ENCODE peak calls at places on chromosomes 16 and 17, in four cellular contexts. U is GM12878, Y is K562, N is HepG2. L is an unnamed sample.

GRCh38 chr17:676060-676745 is 38.4 kb downstream of the VPS53 start:
- DNase-seq in Y (no peak), U (no peak), N (no peak), L (no peak)

GRCh38 chr17:22310717-22311686 is 618.7 kb downstream of the KCNJ18 start:
- DNase-seq in U (no peak), Y (peak; percentile 72), N (peak; percentile 39), L (peak; percentile 72)

GRCh38 chr17:45828171-45829133 is 16.2 kb upstream of the SPPL2C start:
- DNase-seq in U (no peak), N (no peak), Y (no peak), L (no peak)

GRCh38 chr16:2785101-2785991 is 2.0 kb downstream of the PRSS33 start:
- DNase-seq in Y (peak; percentile 47), N (no peak), U (no peak), L (no peak)

GRCh38 chr16:57627184-57627871 is 1.1 kb upstream of the ADGRG1 start:
- DNase-seq in U (no peak), Y (no peak), N (peak; percentile 42), L (peak; percentile 64)

GRCh38 chr17:82457071-82457789 is 1.3 kb upstream of the NARF start:
- DNase-seq in N (peak; percentile 69), Y (peak; percentile 30), U (no peak), L (no peak)

GRCh38 chr17:40115101-40115436 is 6.7 kb upstream of the MSL1 start:
- DNase-seq in Y (no peak), N (no peak), U (no peak), L (no peak)

GRCh38 chr17:63082273-63082861 is 116.3 kb downstream of the TANC2 start:
- DNase-seq in U (no peak), Y (no peak), N (peak; percentile 10), L (peak; percentile 26)

GRCh38 chr17:51711581-51711980 is 446.9 kb downstream of the CA10 start:
- DNase-seq in Y (no peak), N (no peak), U (no peak), L (no peak)

GRCh38 chr16:82638095-82638798 is 11.5 kb downstream of the CDH13 start:
- DNase-seq in N (no peak), U (no peak), Y (no peak), L (no peak)

GRCh38 chr16:80938035-80938927 is 68.4 kb downstream of the CMC2 start:
- DNase-seq in Y (no peak), U (no peak), N (no peak), L (peak; percentile 50)

GRCh38 chr17:77145635-77146632 is 5.2 kb downstream of the SEC14L1 start:
- DNase-seq in U (peak; percentile 71), N (peak; percentile 70), Y (no peak), L (no peak)

GRCh38 chr16:54266363-54266955 is 20.1 kb downstream of the IRX3 start:
- DNase-seq in U (no peak), Y (no peak), N (peak; percentile 92), L (no peak)

GRCh38 chr17:64001091-64001579 is 3.0 kb downstream of the PRR29 start:
- DNase-seq in U (no peak), N (no peak), Y (no peak), L (no peak)

GRCh38 chr17:21304091-21304490 is 19.6 kb downstream of the MAP2K3 start:
- DNase-seq in U (no peak), Y (no peak), N (no peak), L (no peak)

GRCh38 chr16:46859719-46860152 is 24.4 kb upstream of the GPT2 start:
- DNase-seq in Y (peak; percentile 31), U (no peak), N (peak; percentile 82), L (peak; percentile 80)

GRCh38 chr17:61560071-61560470 is 30.9 kb downstream of the NACA2 start:
- DNase-seq in Y (no peak), U (no peak), N (no peak), L (no peak)

GRCh38 chr17:1083451-1084187 is 86.7 kb downstream of the TIMM22 start:
- DNase-seq in N (no peak), U (no peak), Y (no peak), L (no peak)

GRCh38 chr17:64231567-64232141 is 31.4 kb downstream of the TEX2 start:
- DNase-seq in Y (peak; percentile 54), N (no peak), U (no peak), L (no peak)

GRCh38 chr17:40726919-40727318 is 23.4 kb upstream of the KRT24 start:
- DNase-seq in N (peak; percentile 35), U (no peak), Y (no peak), L (no peak)

GRCh38 chr16:69927056-69927757 is 23.9 kb upstream of the CLEC18A start:
- DNase-seq in U (no peak), N (peak; percentile 41), Y (no peak), L (no peak)

GRCh38 chr17:4968916-4969550 is 1.4 kb upstream of the SPAG7 start:
- DNase-seq in U (no peak), N (no peak), Y (no peak), L (peak; percentile 49)

GRCh38 chr17:10661377-10661906 is 4.3 kb upstream of the MYH3 start:
- DNase-seq in N (no peak), Y (no peak), U (no peak), L (no peak)

GRCh38 chr17:81026266-81027036 is 8.5 kb upstream of the BAIAP2 start:
- DNase-seq in Y (no peak), U (no peak), N (no peak), L (no peak)

GRCh38 chr17:21286771-21287702 is 2.5 kb downstream of the MAP2K3 start:
- DNase-seq in Y (no peak), U (no peak), N (peak; percentile 33), L (no peak)

GRCh38 chr17:19762515-19762961 is 14.4 kb upstream of the ALDH3A1 start:
- DNase-seq in U (no peak), Y (no peak), N (peak; percentile 56), L (peak; percentile 97)

GRCh38 chr17:2564876-2565275 is 28.6 kb upstream of the PAFAH1B1 start:
- DNase-seq in N (peak; percentile 30), U (no peak), Y (no peak), L (no peak)

GRCh38 chr16:20938426-20938825 is 37.9 kb downstream of the LYRM1 start:
- DNase-seq in N (no peak), U (no peak), Y (no peak), L (no peak)

GRCh38 chr17:79079421-79080200 is 5.0 kb downstream of the ENGASE start:
- DNase-seq in N (no peak), Y (no peak), U (no peak), L (no peak)

GRCh38 chr17:56926270-56926669 is 12.4 kb upstream of the TRIM25 start:
- DNase-seq in U (no peak), Y (no peak), N (no peak), L (no peak)

GRCh38 chr16:79417465-79418093 is 183.0 kb downstream of the MAF start:
- DNase-seq in N (no peak), U (no peak), Y (no peak), L (no peak)

GRCh38 chr16:79418588-79418987 is 181.9 kb downstream of the MAF start:
- DNase-seq in N (no peak), Y (no peak), U (no peak), L (no peak)

GRCh38 chr16:79419148-79419547 is 181.4 kb downstream of the MAF start:
- DNase-seq in U (no peak), N (no peak), Y (no peak), L (no peak)

GRCh38 chr16:79411805-79412204 is 188.7 kb downstream of the MAF start:
- DNase-seq in N (no peak), U (no peak), Y (no peak), L (no peak)

GRCh38 chr16:79415983-79416641 is 184.4 kb downstream of the MAF start:
- DNase-seq in N (no peak), U (no peak), Y (no peak), L (no peak)
- TF ChIP-seq BHLHE40 in N (no peak), U (no peak), Y (no peak), L (no peak)

DNA sequence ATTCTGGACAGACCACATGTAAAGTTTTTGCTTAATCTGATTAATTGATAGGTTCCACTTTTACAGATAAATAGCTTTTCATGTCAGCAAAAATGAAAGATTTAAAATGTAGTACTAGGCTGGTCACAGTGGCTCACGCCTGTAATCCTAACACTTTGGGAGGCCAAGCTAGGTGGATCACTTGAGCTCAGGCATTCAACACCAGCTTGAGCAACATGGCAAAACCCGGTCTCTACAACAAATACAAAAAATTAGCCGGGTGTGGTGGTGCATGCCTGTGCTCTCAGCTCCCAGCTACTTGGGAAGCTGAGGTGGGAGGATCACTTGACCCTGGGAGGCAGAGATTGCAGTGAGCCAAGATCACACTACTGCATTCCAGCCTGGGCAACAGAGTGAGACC is 25.1 kb upstream of the MAPK3 start:
- DNase-seq in N (no peak), U (no peak), Y (no peak), L (no peak)
- TF ChIP-seq POLR2AphosphoS2 in N (no peak), U (no peak), Y (no peak), L (no peak)

DNA sequence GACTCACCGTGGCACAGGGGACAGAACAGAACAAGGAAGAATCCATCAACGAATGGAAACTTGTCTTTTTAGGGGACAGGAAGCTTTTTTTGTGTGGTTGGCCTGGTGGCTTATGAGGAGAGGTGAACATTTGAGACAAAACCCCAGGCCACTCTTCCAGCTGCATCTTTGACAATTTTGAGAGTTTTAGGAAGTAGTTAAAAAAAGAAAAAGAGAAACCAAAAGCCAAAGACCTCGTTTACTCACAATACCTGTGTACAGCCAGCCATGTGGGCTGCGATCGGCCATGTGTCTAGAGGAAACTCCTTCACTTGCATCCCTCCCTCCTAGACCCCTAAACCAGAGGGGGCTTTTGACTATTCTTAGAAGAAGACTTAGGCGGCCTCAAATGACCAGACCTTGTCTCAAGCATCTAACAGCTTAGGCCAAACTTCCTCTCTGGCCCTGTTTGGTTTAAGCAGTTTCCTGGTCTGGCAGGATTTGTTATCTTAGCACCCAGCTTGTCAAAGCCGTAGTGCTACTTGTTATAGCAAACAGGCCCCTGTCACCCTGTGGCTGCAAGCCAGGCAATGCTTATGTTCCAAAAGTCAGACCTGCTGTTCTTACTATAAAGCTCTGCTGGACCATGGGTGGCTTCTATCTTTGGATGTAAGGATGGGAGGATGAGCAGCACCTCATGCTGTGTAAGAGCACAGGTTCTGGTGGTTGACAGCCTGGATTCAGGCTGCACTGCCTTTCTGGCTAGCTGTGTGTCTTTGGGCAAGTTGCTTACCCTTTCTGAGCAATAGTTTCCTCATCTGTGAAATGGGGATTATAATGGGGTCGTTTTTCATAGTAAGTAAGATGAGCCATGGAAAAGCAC is 17.7 kb downstream of the KSR1 start:
- DNase-seq in N (no peak), Y (peak; percentile 91), U (peak; percentile 97), L (no peak)
- TF ChIP-seq POLR2A in N (no peak), Y (no peak), U (no peak), L (no peak)

GRCh38 chr16:67110136-67110847 is 551 bp downstream of the PHAF1 start:
- DNase-seq in N (no peak), U (no peak), Y (no peak), L (no peak)

GRCh38 chr16:67109407-67110135 is at the start of gene PHAF1:
- DNase-seq in Y (peak; percentile 99), N (peak; percentile 86), U (peak; percentile 76), L (peak; percentile 95)

GRCh38 chr16:67108489-67108888 is 1.3 kb upstream of the PHAF1 start:
- DNase-seq in Y (no peak), U (no peak), N (no peak), L (no peak)

GRCh38 chr16:67111951-67112444 is 2.3 kb downstream of the PHAF1 start:
- DNase-seq in U (no peak), Y (no peak), N (no peak), L (no peak)

DNA sequence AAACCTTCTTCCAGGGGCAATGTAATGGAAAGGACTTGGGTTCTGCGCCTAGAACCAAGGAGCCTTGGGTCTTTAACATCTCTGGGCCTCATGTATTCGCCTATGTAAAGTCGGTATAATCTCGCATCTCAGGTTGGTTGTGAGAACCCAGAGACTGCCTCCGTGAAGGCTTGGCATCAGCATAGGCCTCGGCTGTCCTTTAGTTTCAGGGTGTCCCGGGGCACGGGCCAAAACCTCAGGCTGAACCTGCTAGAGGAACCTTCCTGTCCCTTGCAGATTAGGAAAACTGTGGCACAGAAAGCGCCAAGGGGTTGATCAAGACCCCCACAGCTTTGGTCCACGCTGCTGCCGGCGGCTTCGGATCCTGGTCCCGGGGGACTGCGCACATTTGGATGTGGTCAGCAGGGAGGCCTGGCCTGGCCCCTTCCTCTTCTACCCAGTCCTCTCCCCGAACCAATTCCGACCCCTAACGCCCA is 772 bp upstream of the PHAF1 start:
- DNase-seq in Y (no peak), U (no peak), N (no peak), L (no peak)
- TF ChIP-seq BHLHE40 in Y (no peak), U (no peak), N (no peak), L (no peak)

L was measured in A549.